ENCODE peak calls at places on chromosomes 3 and 15, in seven cellular contexts. W is sciatic nerve; C is activated naive CD8-positive, alpha-beta T cell treated with anti-CD3 and anti-CD28 coated beads, Interleukin-2, amount 10 ng/mL, durations not matched to agents 7 days and 5 days; G is HCT116; O is upper lobe of right lung; P is PC-3; R is gastroesophageal sphincter. I is an unnamed sample.
A peak's percentile ranks its signal among the peaks of the same experiment; 100 is the strongest.

GRCh38 chr15:100216177-100216576 is 125.6 kb downstream of the ADAMTS17 start:
- ATAC-seq in W (peak; percentile 84), C (no peak), G (no peak), O (no peak), P (no peak), R (peak; percentile 77), I (no peak)

GRCh38 chr15:28922712-28923012 is 36.9 kb downstream of the APBA2 start:
- ATAC-seq in W (no peak), C (no peak), G (no peak), O (no peak), P (no peak), R (peak; percentile 30), I (peak; percentile 34)

GRCh38 chr3:149572796-149573414 is 84.9 kb downstream of the WWTR1 start:
- ATAC-seq in W (no peak), C (no peak), G (peak; percentile 54), O (no peak), P (peak; percentile 12), R (peak; percentile 37), I (no peak)

GRCh38 chr15:39642011-39642640 is 61.2 kb downstream of the THBS1 start:
- ATAC-seq in W (no peak), C (no peak), G (no peak), O (no peak), P (peak; percentile 76), R (peak; percentile 39), I (peak; percentile 79)

GRCh38 chr3:47410801-47411646 is 30.2 kb downstream of the PTPN23 start:
- ATAC-seq in W (no peak), C (no peak), G (no peak), O (no peak), P (no peak), R (no peak), I (no peak)

GRCh38 chr3:183870563-183870962 is 14.1 kb downstream of the PARL start:
- ATAC-seq in W (no peak), C (peak; percentile 95), G (no peak), O (no peak), P (no peak), R (no peak), I (no peak)

GRCh38 chr15:75577401-75578205 is 1.5 kb downstream of the PTPN9 start:
- ATAC-seq in W (peak; percentile 38), C (no peak), G (no peak), O (peak; percentile 13), P (peak; percentile 18), R (no peak), I (peak; percentile 32)

GRCh38 chr3:100198579-100199269 is 62.1 kb upstream of the TBC1D23 start:
- ATAC-seq in W (peak; percentile 28), C (no peak), G (no peak), O (no peak), P (peak; percentile 37), R (no peak), I (no peak)

GRCh38 chr15:82875411-82876003 is 66.1 kb downstream of the WHAMM start:
- ATAC-seq in W (no peak), C (no peak), G (no peak), O (no peak), P (peak; percentile 99), R (no peak), I (no peak)

GRCh38 chr3:9787714-9788113 is 4.6 kb downstream of the TADA3 start:
- ATAC-seq in W (no peak), C (no peak), G (no peak), O (no peak), P (no peak), R (no peak), I (no peak)

GRCh38 chr3:184514151-184514490 is 47.5 kb upstream of the EPHB3 start:
- ATAC-seq in W (peak; percentile 41), C (no peak), G (peak; percentile 10), O (no peak), P (no peak), R (no peak), I (no peak)

GRCh38 chr15:39406485-39406884 is 174.4 kb upstream of the THBS1 start:
- ATAC-seq in W (no peak), C (no peak), G (no peak), O (no peak), P (no peak), R (no peak), I (no peak)

GRCh38 chr3:141846050-141846433 is 30.4 kb upstream of the ATP1B3 start:
- ATAC-seq in W (no peak), C (no peak), G (no peak), O (no peak), P (peak; percentile 29), R (no peak), I (no peak)

GRCh38 chr3:8460050-8460708 is 41.4 kb upstream of the LMCD1 start:
- ATAC-seq in W (peak; percentile 66), C (no peak), G (no peak), O (peak; percentile 14), P (no peak), R (no peak), I (no peak)

GRCh38 chr15:64156652-64157331 is 5.3 kb downstream of the SNX22 start:
- ATAC-seq in W (no peak), C (no peak), G (no peak), O (no peak), P (no peak), R (no peak), I (no peak)

GRCh38 chr3:160099855-160100254 is 111.2 kb downstream of the IL12A start:
- ATAC-seq in W (no peak), C (no peak), G (no peak), O (no peak), P (no peak), R (no peak), I (no peak)

GRCh38 chr3:162390891-162391290 is 894.3 kb downstream of the OTOL1 start:
- ATAC-seq in W (no peak), C (no peak), G (peak; percentile 46), O (no peak), P (peak; percentile 94), R (no peak), I (no peak)

GRCh38 chr3:42841332-42841731 is 32.1 kb downstream of the ACKR2 start:
- ATAC-seq in W (no peak), C (no peak), G (no peak), O (no peak), P (no peak), R (no peak), I (no peak)

GRCh38 chr3:54758461-54758860 is 169.4 kb downstream of the LRTM1 start:
- ATAC-seq in W (no peak), C (no peak), G (no peak), O (no peak), P (no peak), R (no peak), I (no peak)

GRCh38 chr3:16912400-16913263 is 27.9 kb downstream of the PLCL2 start:
- ATAC-seq in W (no peak), C (no peak), G (no peak), O (no peak), P (no peak), R (no peak), I (no peak)

GRCh38 chr15:57133127-57133968 is 214.9 kb downstream of the TCF12 start:
- ATAC-seq in W (peak; percentile 29), C (peak; percentile 73), G (no peak), O (no peak), P (no peak), R (no peak), I (no peak)

GRCh38 chr3:156535162-156535627 is 19.7 kb downstream of the SSR3 start:
- ATAC-seq in W (peak; percentile 97), C (peak; percentile 57), G (peak; percentile 72), O (peak; percentile 95), P (peak; percentile 95), R (peak; percentile 97), I (peak; percentile 77)

GRCh38 chr15:92832992-92833438 is 67.1 kb upstream of the CHD2 start:
- ATAC-seq in W (peak; percentile 69), C (no peak), G (no peak), O (no peak), P (no peak), R (peak; percentile 30), I (no peak)

GRCh38 chr3:8421267-8421666 is 80.4 kb upstream of the LMCD1 start:
- ATAC-seq in W (no peak), C (no peak), G (peak; percentile 49), O (no peak), P (peak; percentile 52), R (no peak), I (no peak)

GRCh38 chr15:65395567-65396185 is 17.9 kb upstream of the IGDCC3 start:
- ATAC-seq in W (no peak), C (no peak), G (no peak), O (no peak), P (no peak), R (no peak), I (no peak)

GRCh38 chr15:98946301-98947255 is 61.0 kb downstream of the PGPEP1L start:
- ATAC-seq in W (peak; percentile 36), C (no peak), G (no peak), O (peak; percentile 43), P (no peak), R (no peak), I (peak; percentile 30)

GRCh38 chr3:66426135-66426534 is 74.7 kb downstream of the LRIG1 start:
- ATAC-seq in W (no peak), C (no peak), G (no peak), O (no peak), P (no peak), R (no peak), I (no peak)

GRCh38 chr15:40957581-40958051 is 4.3 kb downstream of the CHAC1 start:
- ATAC-seq in W (no peak), C (no peak), G (no peak), O (no peak), P (no peak), R (peak; percentile 75), I (no peak)

GRCh38 chr15:98745179-98745578 is 96.8 kb downstream of the IGF1R start:
- ATAC-seq in W (no peak), C (no peak), G (peak; percentile 53), O (no peak), P (no peak), R (no peak), I (peak; percentile 79)

GRCh38 chr3:197376020-197376419 is 77.6 kb upstream of the DLG1 start:
- ATAC-seq in W (no peak), C (no peak), G (no peak), O (no peak), P (no peak), R (no peak), I (peak; percentile 59)

GRCh38 chr3:14142567-14143270 is 17.9 kb downstream of the TMEM43 start:
- ATAC-seq in W (no peak), C (no peak), G (no peak), O (no peak), P (no peak), R (no peak), I (no peak)

GRCh38 chr3:22836131-22836530 is 367.0 kb upstream of the UBE2E2 start:
- ATAC-seq in W (no peak), C (no peak), G (no peak), O (peak; percentile 97), P (no peak), R (no peak), I (no peak)

GRCh38 chr3:69283913-69284312 is 102.0 kb downstream of the FRMD4B start:
- ATAC-seq in W (peak; percentile 61), C (no peak), G (no peak), O (no peak), P (no peak), R (no peak), I (no peak)

GRCh38 chr15:32651229-32651837 is 9.8 kb downstream of the SCG5 start:
- ATAC-seq in W (peak; percentile 69), C (peak; percentile 70), G (peak; percentile 90), O (peak; percentile 97), P (peak; percentile 78), R (peak; percentile 68), I (peak; percentile 82)

I was measured in esophagus mucosa.